ENCODE peak calls at places on chromosomes 7 and 10, in six cellular contexts. Q is IMR-90, H is adrenal gland, G is breast epithelium, I is Peyer's patch, B is testis. N is an unnamed sample.

GRCh38 chr10:62182171-62182570 is 86.5 kb downstream of the RTKN2 start:
- DNase-seq in Q (no peak), H (no peak), G (no peak), I (no peak), B (no peak), N (no peak)

GRCh38 chr7:92750440-92750839 is 85.9 kb downstream of the CDK6 start:
- DNase-seq in Q (peak), H (no peak), G (no peak), I (no peak), B (no peak), N (no peak)

GRCh38 chr10:36542493-36542892 is 582.9 kb upstream of the ANKRD30A start:
- DNase-seq in Q (no peak), H (no peak), G (no peak), I (no peak), B (no peak), N (no peak)

GRCh38 chr7:45980181-45980905 is 59.3 kb upstream of the IGFBP3 start:
- DNase-seq in Q (peak), H (no peak), G (no peak), I (no peak), B (no peak), N (no peak)

GRCh38 chr10:65805993-65806392 is 1119.8 kb upstream of the LRRTM3 start:
- DNase-seq in Q (no peak), H (no peak), G (no peak), I (no peak), B (no peak), N (no peak)

GRCh38 chr7:26684447-26684846 is 179.9 kb downstream of the SKAP2 start:
- DNase-seq in Q (peak), H (no peak), G (no peak), I (no peak), B (no peak), N (no peak)

GRCh38 chr10:47326927-47327330 is 4.7 kb downstream of the GDF2 start:
- DNase-seq in Q (no peak), H (no peak), G (no peak), I (no peak), B (no peak), N (no peak)

GRCh38 chr10:6445671-6446278 is 134.3 kb downstream of the PRKCQ start:
- DNase-seq in Q (peak), H (peak), G (peak), I (peak), B (peak), N (no peak)

GRCh38 chr7:154450434-154450833 is 398.2 kb downstream of the DPP6 start:
- DNase-seq in Q (no peak), H (no peak), G (no peak), I (no peak), B (no peak), N (no peak)

GRCh38 chr7:44632196-44632595 is 25.8 kb downstream of the OGDH start:
- DNase-seq in Q (no peak), H (no peak), G (no peak), I (no peak), B (no peak), N (no peak)

GRCh38 chr7:44629825-44630580 is 23.6 kb downstream of the OGDH start:
- DNase-seq in Q (no peak), H (no peak), G (no peak), I (no peak), B (no peak), N (no peak)

GRCh38 chr7:44633254-44634186 is 27.1 kb downstream of the OGDH start:
- DNase-seq in Q (peak), H (peak), G (peak), I (no peak), B (peak), N (peak)

GRCh38 chr7:44630791-44631457 is 24.5 kb downstream of the OGDH start:
- DNase-seq in Q (no peak), H (no peak), G (no peak), I (no peak), B (no peak), N (no peak)

DNA sequence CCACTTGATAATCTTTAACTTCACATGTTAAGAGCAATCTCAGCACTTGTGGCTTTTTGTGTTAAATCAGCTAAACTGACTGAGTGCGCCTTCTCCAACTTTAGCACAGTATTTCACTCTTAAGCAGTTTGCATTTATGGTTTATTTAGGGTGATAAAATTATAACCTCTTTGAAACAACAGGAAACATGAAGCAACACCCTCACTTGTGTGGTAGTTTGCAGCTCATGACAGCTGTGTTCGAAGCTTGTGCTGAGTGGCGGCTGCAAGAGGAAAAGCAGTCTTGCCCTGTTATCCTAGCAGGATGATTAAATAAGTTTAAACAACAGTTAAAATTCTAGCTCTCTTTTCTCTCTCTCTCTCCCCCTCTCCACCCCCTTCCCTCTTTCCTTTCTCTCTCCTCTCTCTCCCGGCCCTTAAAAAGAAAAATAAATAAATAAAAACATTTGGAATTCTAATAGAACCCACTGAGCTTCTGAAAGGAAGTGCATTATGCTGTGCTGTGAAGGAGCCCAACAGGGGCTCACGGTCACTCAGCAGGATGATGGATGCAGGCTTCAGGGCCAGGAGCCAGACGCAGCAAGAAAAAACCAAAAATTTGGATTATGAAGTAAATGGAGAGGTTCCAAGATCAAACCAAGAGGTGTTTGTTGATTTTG is 25.2 kb downstream of the OGDH start:
- DNase-seq in Q (peak), H (no peak), G (no peak), I (no peak), B (no peak), N (no peak)
- H3K27ac ChIP-seq in Q (no peak), H (peak), G (no peak), I (peak), B (peak), N (peak)

DNA sequence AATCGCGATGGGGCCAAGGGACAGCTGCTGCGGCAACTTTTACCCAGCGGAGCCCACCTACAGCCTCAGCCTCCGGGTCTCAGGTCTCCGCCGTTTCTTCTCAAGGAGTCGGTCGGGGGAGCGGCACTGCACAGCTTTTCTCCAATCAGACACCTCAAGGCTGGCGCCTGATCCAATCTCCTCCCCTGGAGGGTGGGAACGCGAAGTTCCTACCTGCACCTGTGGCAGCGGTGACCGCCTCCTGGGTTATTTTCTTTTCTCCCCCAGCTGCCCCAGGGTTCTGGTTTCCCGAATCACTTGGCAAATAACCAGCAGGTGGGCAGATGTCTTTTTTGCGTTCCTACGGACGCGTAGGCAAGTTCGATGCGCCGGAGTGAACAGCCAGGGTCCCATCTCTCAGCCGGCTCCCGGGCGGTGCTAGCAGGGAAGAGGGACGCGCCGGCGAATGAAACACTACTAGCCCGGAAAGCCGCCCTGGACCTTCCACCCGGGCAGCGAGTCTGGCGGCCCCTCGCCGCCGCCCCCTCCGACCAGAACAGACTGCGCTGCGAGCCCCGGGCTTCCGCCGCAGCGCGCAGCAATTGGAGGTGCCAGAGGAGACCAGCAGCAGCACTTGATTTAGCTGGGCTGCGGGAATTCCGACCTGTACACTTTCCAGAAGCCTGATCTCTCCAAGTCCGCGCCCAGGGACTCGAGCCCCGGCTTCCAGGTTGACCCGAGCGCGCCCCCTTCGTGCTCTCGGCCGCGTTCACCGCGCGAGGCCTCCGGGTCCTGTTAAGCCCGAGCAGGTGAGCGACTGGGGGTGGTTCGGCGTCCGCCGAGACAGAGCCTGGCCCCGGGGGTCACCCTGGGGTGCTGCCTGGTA is at the start of gene PRR15:
- DNase-seq in Q (no peak), H (peak), G (peak), I (peak), B (peak), N (no peak)
- TF ChIP-seq POLR2A in Q (no peak), H (no peak), G (no peak), I (peak), B (no peak), N (peak)

GRCh38 chr10:70432561-70433263 is 8.8 kb downstream of the NODAL start:
- DNase-seq in Q (no peak), H (no peak), G (no peak), I (no peak), B (no peak), N (no peak)
- H3K27ac ChIP-seq in Q (no peak), H (no peak), G (peak), I (peak), B (no peak), N (peak)

GRCh38 chr7:5187605-5188004 is 2.4 kb upstream of the WIPI2 start:
- DNase-seq in Q (no peak), H (no peak), G (no peak), I (no peak), B (no peak), N (no peak)

GRCh38 chr7:5179756-5180155 is 10.3 kb upstream of the WIPI2 start:
- DNase-seq in Q (no peak), H (no peak), G (no peak), I (no peak), B (no peak), N (no peak)

GRCh38 chr7:5183899-5184298 is 6.1 kb upstream of the WIPI2 start:
- DNase-seq in Q (no peak), H (no peak), G (no peak), I (no peak), B (no peak), N (no peak)

DNA sequence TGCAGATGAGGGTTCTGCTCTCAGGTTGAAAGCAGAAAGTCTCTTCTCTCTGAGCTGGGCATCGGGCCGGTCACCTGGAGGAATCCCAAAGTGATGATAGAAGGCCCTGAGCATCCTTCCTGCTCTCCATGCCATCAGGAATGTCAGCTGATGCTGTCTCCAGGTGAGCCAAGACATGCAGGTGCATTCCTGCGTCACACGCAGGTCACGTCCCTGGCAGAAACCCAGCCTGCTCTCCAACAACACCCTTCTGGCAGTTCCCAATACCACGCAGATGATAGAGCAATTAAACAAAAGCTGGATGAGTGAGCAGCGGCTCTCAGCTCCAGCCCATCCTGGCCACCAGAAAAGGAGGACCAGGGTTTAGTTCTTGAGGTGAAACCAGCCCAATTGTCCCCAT is 6.9 kb upstream of the WIPI2 start:
- DNase-seq in Q (no peak), H (no peak), G (peak), I (no peak), B (no peak), N (no peak)
- TF ChIP-seq POLR2A in Q (no peak), H (no peak), G (no peak), I (no peak), B (no peak), N (no peak)

GRCh38 chr7:28596245-28596935 is 184.1 kb downstream of the CREB5 start:
- DNase-seq in Q (peak), H (no peak), G (no peak), I (no peak), B (no peak), N (no peak)
- H3K27ac ChIP-seq in Q (no peak), H (no peak), G (no peak), I (no peak), B (no peak), N (no peak)

DNA sequence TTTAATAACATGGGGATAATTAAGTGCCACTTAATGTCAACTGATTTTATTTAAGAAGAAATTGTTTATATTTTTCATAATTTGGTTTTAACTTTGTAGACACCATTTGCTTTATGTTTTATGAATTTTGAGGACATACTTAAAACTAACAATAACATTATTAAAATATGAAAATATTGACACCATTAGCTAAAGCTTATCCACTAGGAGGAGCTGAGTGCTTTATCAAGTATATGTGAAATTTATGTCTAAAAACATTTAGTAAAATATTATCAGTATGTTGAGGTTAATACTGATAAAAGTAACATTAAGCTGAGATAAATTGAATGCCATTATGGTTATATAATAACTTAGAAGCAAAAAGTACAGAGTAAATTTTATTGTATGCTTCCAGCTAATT is 622.1 kb downstream of the ARL4A start:
- DNase-seq in Q (no peak), H (no peak), G (no peak), I (no peak), B (no peak), N (no peak)
- TF ChIP-seq POLR2A in Q (no peak), H (no peak), G (no peak), I (no peak), B (no peak), N (no peak)

GRCh38 chr10:17038627-17039026 is 91.0 kb downstream of the CUBN start:
- DNase-seq in Q (no peak), H (no peak), G (no peak), I (no peak), B (peak), N (peak)
- H3K27ac ChIP-seq in Q (no peak), H (no peak), G (peak), I (peak), B (peak), N (peak)

N was measured in uterus.